ENCODE peak calls at places on chromosomes 11 and 22, in five cellular contexts. T is lower lobe of right lung, G is lung, E is tibial nerve, W is left lung. Q is an unnamed sample. For H3K36me3, the result is how much of the 10 kb centered on the place peaks cover.

GRCh38 chr11:112797072-112797471 is 164.1 kb upstream of the NCAM1 start:
- DNase-seq in G (no peak), W (no peak), E (no peak), T (no peak), Q (no peak)

GRCh38 chr11:86161373-86162255 is 82.9 kb upstream of the EED start:
- DNase-seq in W (no peak), G (no peak), T (no peak), E (no peak), Q (no peak)

GRCh38 chr11:10282121-10282520 is 11.9 kb downstream of the SBF2 start:
- DNase-seq in G (no peak), E (no peak), W (no peak), T (no peak), Q (no peak)

GRCh38 chr11:91926967-91927366 is 297.7 kb upstream of the FAT3 start:
- DNase-seq in E (no peak), T (no peak), W (no peak), G (no peak), Q (no peak)

GRCh38 chr11:72706579-72706978 is 32.4 kb upstream of the PDE2A start:
- DNase-seq in T (no peak), E (no peak), W (no peak), G (no peak), Q (no peak)

GRCh38 chr11:637593-638507 is 781 bp downstream of the DRD4 start:
- DNase-seq in E (no peak), W (no peak), G (no peak), T (no peak), Q (no peak)

GRCh38 chr11:123188508-123189165 is 6.4 kb downstream of the CLMP start:
- DNase-seq in T (no peak), E (no peak), G (no peak), W (no peak), Q (no peak)

GRCh38 chr11:71286701-71287643 is 34.6 kb upstream of the SHANK2 start:
- DNase-seq in W (no peak), E (no peak), T (peak), G (peak), Q (no peak)

GRCh38 chr11:13229136-13229535 is 48.5 kb upstream of the BMAL1 start:
- DNase-seq in E (no peak), T (no peak), G (no peak), W (no peak), Q (no peak)

GRCh38 chr22:38448945-38449745 is 5.9 kb downstream of the KCNJ4 start:
- DNase-seq in E (no peak), T (no peak), W (no peak), G (no peak), Q (no peak)

GRCh38 chr22:37643225-37643847 is 3.9 kb downstream of the SH3BP1 start:
- DNase-seq in E (peak), W (peak), T (peak), G (peak), Q (peak)

GRCh38 chr22:31958625-31959239 is 14.4 kb downstream of the YWHAH start:
- DNase-seq in T (peak), E (no peak), W (no peak), G (no peak), Q (peak)

GRCh38 chr11:23353611-23354010 is 493.3 kb upstream of the CCDC179 start:
- DNase-seq in G (no peak), T (no peak), E (no peak), W (no peak), Q (no peak)

GRCh38 chr11:76891285-76891684 is 30.6 kb downstream of the ACER3 start:
- DNase-seq in E (no peak), T (no peak), W (no peak), G (no peak), Q (no peak)

GRCh38 chr11:12248330-12248729 is 129.0 kb upstream of the PARVA start:
- DNase-seq in T (peak), E (peak), W (peak), G (peak), Q (no peak)

GRCh38 chr11:134124660-134125451 is 56.0 kb downstream of the JAM3 start:
- DNase-seq in W (peak), E (peak), G (no peak), T (peak), Q (no peak)

GRCh38 chr11:45745065-45745811 is 59.7 kb upstream of the SLC35C1 start:
- DNase-seq in E (no peak), G (no peak), T (no peak), W (no peak), Q (no peak)
- H3K27ac ChIP-seq in E (no peak), G (no peak), T (no peak), W (no peak), Q (no peak)

DNA sequence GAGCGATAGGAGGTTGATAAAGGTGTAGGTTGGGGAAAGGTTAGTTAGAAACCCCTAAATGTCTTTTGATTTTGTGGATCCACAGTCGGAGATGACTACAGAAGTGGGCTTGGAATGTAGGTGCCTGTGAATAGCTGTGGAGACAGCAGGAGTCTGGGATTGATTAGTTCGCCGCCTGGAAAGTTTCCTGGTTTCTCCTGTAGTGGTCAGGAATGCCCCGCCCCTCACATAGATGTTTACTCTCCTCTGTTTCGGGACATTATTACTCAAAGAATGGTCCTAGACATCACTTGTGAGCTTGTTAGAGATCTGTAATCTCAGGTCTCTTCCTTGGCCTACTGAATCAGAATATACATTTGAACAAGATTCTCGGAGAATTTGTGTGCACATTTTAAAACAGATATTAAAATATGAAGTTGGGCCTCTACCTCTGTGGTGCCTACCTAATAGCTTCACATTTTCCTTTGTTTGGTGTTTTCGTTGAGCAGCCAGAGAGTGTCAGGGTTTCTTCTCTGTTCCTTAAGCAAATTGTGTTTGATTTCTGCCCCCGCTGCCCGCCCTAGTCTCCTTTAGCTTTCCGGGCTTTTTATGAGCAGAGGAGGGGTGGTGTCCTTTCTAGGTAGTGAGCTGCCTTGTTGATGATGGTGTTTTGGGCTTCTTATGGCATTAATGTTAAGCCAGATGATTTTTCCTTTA is 89.4 kb downstream of the PPP6R3 start:
- DNase-seq in W (no peak), G (no peak), T (no peak), E (no peak), Q (no peak)
- H3K36me3 ChIP-seq in W (under half), G (under half), T (half or more), E (under half), Q (half or more)

DNA sequence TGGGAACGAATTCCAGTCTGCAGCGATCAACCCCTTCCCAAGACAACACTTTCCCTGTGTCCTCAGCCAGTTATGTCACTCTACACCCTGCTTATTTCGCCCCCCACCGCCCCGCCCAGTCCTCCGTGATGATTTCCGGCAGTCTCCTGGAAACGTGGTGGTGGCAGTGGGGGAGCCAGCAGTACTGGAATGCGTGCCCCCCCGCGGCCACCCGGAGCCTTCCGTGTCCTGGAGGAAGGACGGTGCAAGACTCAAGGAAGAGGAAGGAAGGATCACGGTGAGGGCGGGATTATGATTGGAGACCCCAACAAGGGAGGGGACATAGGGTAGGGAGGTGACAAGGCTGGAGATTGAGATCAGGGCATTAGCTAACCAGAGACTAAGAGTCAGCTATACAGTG is 4.1 kb downstream of the ROBO3 start:
- DNase-seq in G (no peak), W (no peak), T (no peak), E (no peak), Q (no peak)
- H3K4me3 ChIP-seq in G (no peak), W (no peak), T (no peak), E (no peak), Q (no peak)

DNA sequence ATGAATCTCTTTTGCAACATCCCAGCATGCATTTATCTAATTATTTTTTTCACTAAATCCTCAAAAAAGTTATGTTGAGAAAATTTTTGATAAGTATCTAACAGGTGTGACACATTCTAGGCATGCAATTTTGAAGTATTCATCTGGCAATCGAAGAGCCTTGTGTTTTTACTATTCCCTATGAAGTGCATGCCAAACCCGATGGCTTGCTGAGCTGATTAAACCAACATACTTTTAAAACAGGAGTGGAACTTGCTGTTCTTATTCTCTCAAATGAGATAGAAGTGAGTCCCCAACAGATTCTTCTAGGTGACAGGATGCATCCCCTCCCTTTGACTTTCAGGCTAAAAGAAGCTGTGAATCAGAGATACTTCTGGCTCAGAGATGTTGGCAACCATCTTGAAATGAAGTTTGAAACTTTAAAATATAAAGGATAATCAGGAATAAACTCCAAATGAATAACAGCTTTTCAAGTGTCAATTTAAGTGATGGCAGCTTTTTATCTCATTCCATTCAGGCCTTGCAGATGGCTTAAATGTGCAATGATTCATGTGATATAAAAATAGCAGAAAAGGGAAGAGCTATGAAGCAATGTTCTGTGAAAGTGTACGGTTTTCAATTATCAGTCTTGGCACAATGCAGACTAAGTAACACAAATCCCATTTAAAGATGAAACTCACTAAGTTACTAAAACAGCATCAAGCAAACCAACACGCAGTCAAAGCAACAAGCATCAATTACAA is 67.7 kb downstream of the APOL5 start:
- DNase-seq in W (no peak), E (no peak), G (no peak), T (no peak), Q (no peak)
- H3K27ac ChIP-seq in W (no peak), E (no peak), G (peak), T (no peak), Q (no peak)

DNA sequence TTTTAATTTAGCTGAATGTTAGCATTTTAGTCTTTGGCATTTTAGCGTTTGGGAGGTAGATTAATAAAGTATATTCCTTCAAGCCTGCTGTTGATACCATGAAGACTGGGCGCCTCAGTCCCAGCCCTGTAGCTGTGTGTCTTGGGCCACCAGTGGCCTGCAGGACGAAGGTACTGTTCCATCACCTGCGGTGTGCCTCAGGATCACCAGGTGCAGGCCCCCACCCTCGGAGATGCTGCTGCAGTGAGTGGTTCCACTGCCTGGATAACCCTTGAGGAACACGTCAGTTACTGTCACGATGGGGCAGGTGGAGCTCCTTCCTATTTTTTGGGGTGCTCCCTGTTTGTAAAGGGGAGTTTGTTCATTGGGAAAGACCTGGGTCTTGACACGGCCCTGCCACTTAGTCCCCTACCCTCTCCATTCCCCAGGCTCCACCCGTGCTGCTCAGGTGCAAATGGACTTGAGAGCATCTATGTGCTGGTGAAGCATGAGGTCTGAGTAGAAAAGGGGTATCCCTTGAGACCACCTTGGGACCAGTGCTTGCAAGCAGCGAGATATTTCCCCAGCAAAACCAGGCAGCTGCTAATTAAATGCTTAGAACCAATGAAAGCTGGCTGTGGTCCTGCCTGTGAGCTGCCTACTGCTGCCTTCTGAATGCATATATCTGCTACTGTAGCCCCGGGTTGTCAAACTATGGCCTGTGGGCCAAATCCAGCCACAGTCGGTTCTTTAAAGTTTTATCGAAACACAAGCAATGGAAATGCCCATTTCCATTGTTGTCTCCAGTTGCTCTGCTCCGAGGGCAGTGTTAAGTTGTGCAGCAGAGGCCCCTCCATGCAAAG is 28.7 kb downstream of the INCENP start:
- DNase-seq in T (no peak), G (no peak), W (no peak), E (no peak), Q (no peak)
- H3K36me3 ChIP-seq in T (half or more), G (under half), W (under half), E (under half), Q (under half)

DNA sequence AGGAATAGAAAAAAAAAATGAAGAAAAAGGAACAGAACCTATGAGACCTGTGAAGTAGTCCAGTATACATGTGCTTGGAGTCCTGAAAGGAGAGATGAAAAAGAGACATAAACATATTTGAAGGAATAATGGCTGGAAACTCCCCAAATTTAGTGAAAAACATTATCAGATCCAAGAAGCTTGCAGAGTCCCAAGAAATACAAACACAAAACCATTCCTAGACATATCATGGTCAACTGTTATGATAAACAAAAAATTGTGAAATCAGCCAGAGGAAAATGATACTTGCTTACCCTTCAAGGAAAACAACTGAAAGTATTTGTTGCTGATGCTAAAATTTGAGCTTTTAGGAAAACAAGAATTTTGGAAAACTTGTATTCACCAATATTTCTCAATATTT is 250.1 kb downstream of the DDX10 start:
- DNase-seq in T (no peak), G (no peak), W (no peak), E (no peak), Q (no peak)
- H3K4me3 ChIP-seq in T (no peak), G (no peak), W (no peak), E (no peak), Q (no peak)

GRCh38 chr11:33722579-33723234 is 13.5 kb downstream of the CD59 start:
- DNase-seq in E (no peak), W (peak), G (peak), T (no peak), Q (peak)

GRCh38 chr11:33721984-33722383 is 14.2 kb downstream of the CD59 start:
- DNase-seq in E (no peak), T (no peak), G (no peak), W (no peak), Q (no peak)

GRCh38 chr11:33721291-33721840 is 14.9 kb downstream of the CD59 start:
- DNase-seq in G (no peak), E (no peak), W (no peak), T (no peak), Q (no peak)

GRCh38 chr11:33724644-33725035 is 11.6 kb downstream of the CD59 start:
- DNase-seq in T (no peak), E (no peak), G (no peak), W (no peak), Q (no peak)

DNA sequence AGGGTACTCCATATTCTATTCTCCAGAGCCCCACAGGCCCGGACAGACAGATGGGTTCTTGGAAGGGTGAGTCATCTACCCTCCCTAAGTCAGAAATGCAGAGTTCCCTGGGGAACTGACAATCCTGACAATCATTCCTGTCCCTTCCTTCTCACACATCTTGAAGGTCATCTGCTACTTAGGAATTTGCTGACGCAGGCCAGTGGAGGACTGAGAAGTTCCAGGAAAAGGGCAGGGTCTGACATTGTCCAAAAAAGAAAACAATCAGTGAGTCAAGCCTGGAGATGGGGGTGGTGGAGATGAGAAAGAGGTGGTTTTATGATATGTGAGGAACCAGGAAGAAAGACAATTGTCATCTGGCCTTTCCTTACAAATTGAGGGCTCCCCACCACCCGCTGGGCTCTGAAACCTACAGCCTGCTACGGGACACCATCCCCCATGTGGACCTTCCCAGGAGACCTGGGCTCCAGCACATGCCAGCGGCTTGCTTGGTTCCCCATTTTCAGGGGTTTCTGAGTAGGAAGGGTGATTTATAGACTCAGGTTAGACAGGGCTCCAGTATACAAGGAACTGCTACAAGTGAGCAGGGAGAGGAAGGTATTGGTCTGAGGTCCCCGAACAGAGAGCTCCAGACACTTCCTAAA is 12.9 kb downstream of the CD59 start:
- DNase-seq in W (no peak), E (no peak), T (no peak), G (no peak), Q (no peak)
- H3K27ac ChIP-seq in W (peak), E (peak), T (peak), G (peak), Q (no peak)

GRCh38 chr22:41906822-41907221 is 8.1 kb downstream of the SHISA8 start:
- DNase-seq in E (no peak), W (peak), G (no peak), T (no peak), Q (no peak)
- H3K36me3 ChIP-seq in E (under half), W (under half), G (under half), T (under half), Q (under half)